ENCODE peak calls at places on chromosomes 6 and 20, in ten cellular contexts. O, I, X, E, N, B, T, K, A and W are unnamed samples.

GRCh38 chr6:150464966-150465365 is 96.2 kb downstream of the IYD start:
- DNase-seq in N (no peak), K (no peak), A (no peak), I (no peak), E (no peak), T (no peak), B (no peak), X (no peak), O (no peak), W (no peak)

GRCh38 chr6:135568366-135568765 is 70.8 kb upstream of the AHI1 start:
- DNase-seq in X (no peak), N (no peak), I (no peak), O (no peak), A (peak), K (no peak), B (peak), T (peak), E (no peak), W (peak)

GRCh38 chr20:45098096-45098773 is 2.7 kb downstream of the KCNS1 start:
- DNase-seq in A (no peak), O (peak), E (no peak), N (no peak), X (no peak), K (peak), B (no peak), I (no peak), T (no peak), W (peak)

GRCh38 chr6:117515326-117515725 is 32.9 kb downstream of the DCBLD1 start:
- DNase-seq in O (no peak), B (no peak), E (no peak), I (no peak), T (no peak), N (no peak), X (no peak), A (no peak), K (no peak), W (no peak)

GRCh38 chr6:96002912-96003311 is 12.9 kb upstream of the FUT9 start:
- DNase-seq in A (no peak), O (no peak), X (no peak), K (no peak), E (no peak), I (no peak), B (no peak), T (no peak), N (no peak), W (no peak)

GRCh38 chr20:1813674-1814635 is 81.3 kb upstream of the SIRPA start:
- DNase-seq in K (no peak), I (no peak), B (no peak), A (no peak), X (no peak), N (no peak), E (no peak), T (no peak), O (no peak), W (no peak)

GRCh38 chr6:106648651-106649308 is 19.4 kb downstream of the QRSL1 start:
- DNase-seq in K (no peak), T (no peak), I (no peak), X (no peak), E (no peak), O (no peak), A (no peak), N (no peak), B (no peak), W (no peak)

GRCh38 chr6:85942844-85943243 is 300.2 kb upstream of the SYNCRIP start:
- DNase-seq in A (no peak), O (no peak), E (no peak), B (no peak), X (no peak), I (no peak), T (no peak), K (no peak), N (no peak), W (no peak)

GRCh38 chr6:96301781-96302180 is 219.8 kb upstream of the UFL1 start:
- DNase-seq in A (no peak), K (no peak), E (no peak), B (no peak), N (no peak), O (no peak), T (no peak), X (no peak), I (peak), W (no peak)